ENCODE peak calls at places on chromosome 10, in eight cellular contexts. V is mammary epithelial cell, I is foreskin keratinocyte, J is dorsolateral prefrontal cortex, O is adrenal gland, H is A549, C is uterus, M is PC-9. N is an unnamed sample.

GRCh38 chr10:58027431-58027830 is 240.3 kb downstream of the IPMK start:
- DNase-seq in V (no peak), I (no peak), J (no peak), O (no peak), H (no peak), C (no peak), M (no peak), N (no peak)

GRCh38 chr10:64394744-64395143 is 873.5 kb downstream of the REEP3 start:
- DNase-seq in V (no peak), I (no peak), J (no peak), O (no peak), H (no peak), C (no peak), M (no peak), N (no peak)

GRCh38 chr10:9253121-9253520 is 1198.6 kb downstream of the GATA3 start:
- DNase-seq in V (peak), I (peak), J (no peak), O (no peak), H (no peak), C (no peak), M (no peak), N (no peak)

GRCh38 chr10:93465806-93466675 is 16.1 kb downstream of the MYOF start:
- DNase-seq in V (peak), I (peak), J (peak), O (peak), H (peak), C (peak), M (peak), N (peak)

GRCh38 chr10:113865896-113866295 is 11.4 kb downstream of the NHLRC2 start:
- DNase-seq in V (no peak), I (no peak), J (no peak), O (no peak), H (no peak), C (no peak), M (no peak), N (no peak)

GRCh38 chr10:91571671-91572070 is 61.2 kb downstream of the PPP1R3C start:
- DNase-seq in V (no peak), I (no peak), J (no peak), O (no peak), H (no peak), C (no peak), M (no peak), N (no peak)

GRCh38 chr10:63414481-63415260 is 51.1 kb downstream of the JMJD1C start:
- DNase-seq in V (no peak), I (no peak), J (no peak), O (no peak), H (no peak), C (no peak), M (no peak), N (no peak)

GRCh38 chr10:83225781-83226180 is 913.5 kb upstream of the GHITM start:
- DNase-seq in V (no peak), I (no peak), J (no peak), O (no peak), H (no peak), C (no peak), M (no peak), N (no peak)

GRCh38 chr10:100528123-100528884 is 1.4 kb downstream of the NDUFB8 start:
- DNase-seq in V (peak), I (no peak), J (no peak), O (no peak), H (no peak), C (no peak), M (no peak), N (no peak)

GRCh38 chr10:87608756-87609155 is 50.9 kb upstream of the PAPSS2 start:
- DNase-seq in V (no peak), I (peak), J (no peak), O (no peak), H (no peak), C (no peak), M (peak), N (no peak)

GRCh38 chr10:14397069-14397468 is 66.3 kb upstream of the FRMD4A start:
- DNase-seq in V (peak), I (peak), J (peak), O (peak), H (no peak), C (peak), M (peak), N (peak)

GRCh38 chr10:103316087-103316486 is 34.9 kb downstream of the PCGF6 start:
- DNase-seq in V (no peak), I (no peak), J (no peak), O (no peak), H (no peak), C (no peak), M (no peak), N (no peak)

GRCh38 chr10:103077491-103078308 is 115.4 kb downstream of the NT5C2 start:
- DNase-seq in V (no peak), I (no peak), J (no peak), O (no peak), H (no peak), C (no peak), M (no peak), N (no peak)

GRCh38 chr10:21318768-21319167 is 206.7 kb downstream of the SKIDA1 start:
- DNase-seq in V (no peak), I (no peak), J (no peak), O (peak), H (no peak), C (peak), M (no peak), N (no peak)

GRCh38 chr10:71830726-71831125 is 20.3 kb downstream of the PSAP start:
- DNase-seq in V (no peak), I (no peak), J (no peak), O (no peak), H (no peak), C (no peak), M (peak), N (no peak)

GRCh38 chr10:113131611-113132330 is 181.7 kb downstream of the TCF7L2 start:
- DNase-seq in V (peak), I (no peak), J (no peak), O (no peak), H (no peak), C (peak), M (no peak), N (no peak)

GRCh38 chr10:27857616-27858015 is 112.0 kb upstream of the MKX start:
- DNase-seq in V (no peak), I (no peak), J (no peak), O (no peak), H (no peak), C (no peak), M (no peak), N (no peak)

GRCh38 chr10:35135861-35136260 is 9.2 kb downstream of the CREM start:
- DNase-seq in V (no peak), I (no peak), J (no peak), O (no peak), H (no peak), C (no peak), M (no peak), N (no peak)
- TF ChIP-seq CTCF in V (no peak), I (no peak), J (no peak), O (no peak), H (no peak), C (no peak), M (no peak), N (no peak)

DNA sequence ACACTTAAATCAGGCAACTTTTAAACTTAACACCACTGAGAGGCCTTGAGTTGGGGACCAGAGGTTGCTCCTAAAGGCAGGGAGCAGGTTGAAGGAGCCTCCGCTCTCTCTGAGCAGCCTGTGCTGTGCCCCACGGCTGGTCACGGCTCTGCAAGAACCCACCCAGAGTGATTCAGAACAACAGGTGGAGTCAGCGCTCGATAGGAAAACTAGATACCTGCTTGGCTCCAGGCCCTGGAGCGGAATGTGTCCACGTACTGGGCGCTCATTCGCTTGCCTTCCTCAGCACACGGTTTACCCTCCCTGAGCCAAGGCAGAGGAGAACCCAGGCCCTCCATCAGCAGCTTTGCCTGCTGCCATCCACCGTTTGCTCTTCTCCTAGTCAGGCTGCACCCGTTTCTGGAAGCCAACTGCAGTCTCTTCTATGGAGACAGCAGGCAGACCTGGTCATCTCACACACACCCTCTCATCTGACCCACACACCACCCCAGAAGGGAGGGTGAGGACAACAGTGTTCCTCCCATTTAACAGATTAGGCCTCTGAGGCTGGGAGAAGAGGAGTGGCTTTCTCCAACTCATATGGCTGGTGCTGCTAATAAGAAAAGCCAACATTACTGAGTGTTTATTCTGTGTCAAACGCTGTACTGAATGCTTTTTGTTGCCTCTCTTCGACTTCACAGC is 37.6 kb upstream of the PDCD4 start:
- DNase-seq in V (no peak), I (no peak), J (no peak), O (no peak), H (no peak), C (no peak), M (no peak), N (no peak)
- H3K27ac ChIP-seq in V (no peak), I (no peak), J (no peak), O (peak), H (no peak), C (peak), M (no peak), N (no peak)

DNA sequence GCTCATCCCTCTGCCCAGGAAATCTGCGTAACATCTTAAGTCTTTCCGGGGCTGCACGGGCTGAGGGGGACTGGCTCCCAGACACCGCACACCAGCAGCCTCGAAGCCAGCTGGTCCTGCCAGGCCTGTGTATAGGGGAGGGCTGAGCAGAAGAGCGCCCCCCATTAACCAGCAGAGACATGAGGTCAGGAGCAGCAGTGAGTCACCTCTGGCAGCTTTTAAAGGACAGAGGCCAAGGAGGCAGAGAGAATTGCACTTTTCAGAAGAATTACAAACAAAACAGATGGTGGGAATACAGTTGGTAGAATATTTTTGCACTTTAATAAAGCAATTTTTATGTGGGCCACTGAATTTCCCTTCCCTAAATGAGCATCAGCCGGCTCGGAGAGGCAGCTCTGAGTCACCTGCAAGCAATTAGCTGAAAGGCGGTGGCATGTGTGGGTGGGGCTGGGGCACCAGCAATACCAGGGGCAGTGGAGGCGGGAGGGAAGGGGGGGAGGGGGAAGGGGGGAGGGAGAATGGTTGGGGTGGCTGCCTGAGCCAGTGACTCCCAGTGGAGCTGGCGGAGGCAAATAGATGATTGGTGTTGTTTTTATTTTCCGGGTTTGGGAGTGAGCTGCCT is 39.1 kb downstream of the GOLGA7B start:
- DNase-seq in V (peak), I (peak), J (no peak), O (peak), H (peak), C (no peak), M (peak), N (no peak)
- TF ChIP-seq CTCF in V (peak), I (peak), J (no peak), O (no peak), H (peak), C (no peak), M (no peak), N (no peak)

DNA sequence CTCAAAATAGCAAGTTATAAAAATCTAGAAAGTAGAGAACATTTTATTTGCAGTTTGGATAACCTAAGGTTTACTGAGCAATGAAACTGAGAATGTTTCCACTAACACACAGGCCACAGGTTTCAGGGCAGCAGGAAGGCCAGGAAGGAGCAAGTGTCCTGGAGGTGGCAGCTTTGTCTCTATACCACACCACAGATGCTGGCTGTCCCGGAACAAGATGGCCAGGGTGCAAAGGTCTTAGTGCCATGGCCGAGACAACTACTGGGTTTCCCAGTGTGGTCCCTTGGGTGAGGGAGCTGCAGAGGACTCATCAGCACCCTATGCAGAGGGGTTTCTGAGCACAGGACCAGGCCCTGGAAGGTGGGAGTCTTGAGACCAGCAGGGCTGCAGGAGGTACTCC is 92.0 kb downstream of the CTBP2 start:
- DNase-seq in V (no peak), I (no peak), J (no peak), O (no peak), H (no peak), C (no peak), M (no peak), N (no peak)
- H3K27ac ChIP-seq in V (no peak), I (no peak), J (no peak), O (no peak), H (peak), C (peak), M (no peak), N (no peak)

GRCh38 chr10:32131388-32131787 is 75.2 kb upstream of the KIF5B start:
- DNase-seq in V (no peak), I (no peak), J (no peak), O (no peak), H (no peak), C (no peak), M (no peak), N (no peak)
- TF ChIP-seq CTCF in V (no peak), I (no peak), J (no peak), O (no peak), H (no peak), C (no peak), M (no peak), N (no peak)

N was measured in left lung.